ENCODE peak calls at places on chromosomes 6 and 20, in five cellular contexts. One of them, this sample, is unnamed.

GRCh38 chr6:74863968-74864367 is 341.9 kb downstream of the COL12A1 start:
- DNase-seq in suprapubic skin: no peak
- DNase-seq in HCT116: no peak
- DNase-seq in A549: no peak
- DNase-seq in mammary epithelial cell: no peak
- DNase-seq in this sample: no peak

GRCh38 chr6:166461821-166462460 is 79.2 kb upstream of the MPC1 start:
- DNase-seq in suprapubic skin: no peak
- DNase-seq in HCT116: no peak
- DNase-seq in A549: no peak
- DNase-seq in mammary epithelial cell: no peak
- DNase-seq in this sample: no peak

GRCh38 chr20:42779216-42779615 is 410.5 kb downstream of the PTPRT start:
- DNase-seq in suprapubic skin: no peak
- DNase-seq in HCT116: no peak
- DNase-seq in A549: no peak
- DNase-seq in mammary epithelial cell: no peak
- DNase-seq in this sample: no peak

GRCh38 chr6:70709826-70710225 is 42.1 kb downstream of the SMAP1 start:
- DNase-seq in suprapubic skin: no peak
- DNase-seq in HCT116: no peak
- DNase-seq in A549: peak; percentile 18
- DNase-seq in mammary epithelial cell: peak; percentile 76
- DNase-seq in this sample: peak; percentile 75

GRCh38 chr6:110589865-110590513 is 113.6 kb upstream of the SLC22A16 start:
- DNase-seq in suprapubic skin: no peak
- DNase-seq in HCT116: no peak
- DNase-seq in A549: no peak
- DNase-seq in mammary epithelial cell: no peak
- DNase-seq in this sample: no peak

GRCh38 chr20:50202677-50203076 is 12.0 kb downstream of the CEBPB start:
- DNase-seq in suprapubic skin: no peak
- DNase-seq in HCT116: no peak
- DNase-seq in A549: no peak
- DNase-seq in mammary epithelial cell: no peak
- DNase-seq in this sample: no peak

GRCh38 chr6:47134476-47135189 is 92.5 kb upstream of the ADGRF1 start:
- DNase-seq in suprapubic skin: no peak
- DNase-seq in HCT116: peak; percentile 88
- DNase-seq in A549: peak; percentile 94
- DNase-seq in mammary epithelial cell: peak; percentile 94
- DNase-seq in this sample: peak; percentile 46

GRCh38 chr20:37741560-37741959 is 47.7 kb downstream of the CTNNBL1 start:
- DNase-seq in suprapubic skin: no peak
- DNase-seq in HCT116: no peak
- DNase-seq in A549: peak; percentile 24
- DNase-seq in mammary epithelial cell: no peak
- DNase-seq in this sample: no peak

GRCh38 chr6:167401525-167402194 is 76.8 kb downstream of the TTLL2 start:
- DNase-seq in suprapubic skin: no peak
- DNase-seq in HCT116: no peak
- DNase-seq in A549: no peak
- DNase-seq in mammary epithelial cell: no peak
- DNase-seq in this sample: no peak

GRCh38 chr20:45311589-45312211 is 3.6 kb upstream of the MATN4 start:
- DNase-seq in suprapubic skin: no peak
- DNase-seq in HCT116: peak; percentile 47
- DNase-seq in A549: peak; percentile 75
- DNase-seq in mammary epithelial cell: no peak
- DNase-seq in this sample: no peak

GRCh38 chr20:341682-342081 is 5.2 kb upstream of the NRSN2 start:
- DNase-seq in suprapubic skin: no peak
- DNase-seq in HCT116: peak; percentile 94
- DNase-seq in A549: peak; percentile 95
- DNase-seq in mammary epithelial cell: peak; percentile 94
- DNase-seq in this sample: peak; percentile 86

DNA sequence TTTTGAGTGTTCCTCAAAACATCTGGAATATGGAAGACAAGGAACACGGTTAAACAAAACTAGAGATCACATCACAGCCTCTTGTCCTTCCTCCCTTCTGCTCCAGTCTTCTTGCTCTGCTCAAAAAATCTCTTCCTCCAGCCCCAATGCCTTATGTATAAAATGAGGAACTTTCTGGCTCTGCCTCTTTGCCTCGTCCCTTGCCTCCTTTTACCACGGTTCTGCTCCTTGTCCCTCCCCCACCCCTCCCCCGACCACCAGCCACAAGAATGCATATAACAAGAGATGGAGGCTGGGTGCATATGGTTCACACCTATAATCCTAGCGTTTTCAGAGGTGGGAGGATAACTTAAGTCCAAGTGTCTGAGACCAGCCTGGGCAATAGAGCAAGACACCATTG is 43.6 kb downstream of the PLAGL2 start:
- DNase-seq in suprapubic skin: no peak
- DNase-seq in HCT116: no peak
- DNase-seq in A549: no peak
- DNase-seq in mammary epithelial cell: no peak
- DNase-seq in this sample: no peak
- H3K27ac ChIP-seq in suprapubic skin: no peak overlapping the region
- H3K27ac ChIP-seq in HCT116: no peak overlapping the region
- H3K27ac ChIP-seq in A549: no peak overlapping the region
- H3K27ac ChIP-seq in mammary epithelial cell: no peak overlapping the region
- H3K27ac ChIP-seq in this sample: no peak overlapping the region

DNA sequence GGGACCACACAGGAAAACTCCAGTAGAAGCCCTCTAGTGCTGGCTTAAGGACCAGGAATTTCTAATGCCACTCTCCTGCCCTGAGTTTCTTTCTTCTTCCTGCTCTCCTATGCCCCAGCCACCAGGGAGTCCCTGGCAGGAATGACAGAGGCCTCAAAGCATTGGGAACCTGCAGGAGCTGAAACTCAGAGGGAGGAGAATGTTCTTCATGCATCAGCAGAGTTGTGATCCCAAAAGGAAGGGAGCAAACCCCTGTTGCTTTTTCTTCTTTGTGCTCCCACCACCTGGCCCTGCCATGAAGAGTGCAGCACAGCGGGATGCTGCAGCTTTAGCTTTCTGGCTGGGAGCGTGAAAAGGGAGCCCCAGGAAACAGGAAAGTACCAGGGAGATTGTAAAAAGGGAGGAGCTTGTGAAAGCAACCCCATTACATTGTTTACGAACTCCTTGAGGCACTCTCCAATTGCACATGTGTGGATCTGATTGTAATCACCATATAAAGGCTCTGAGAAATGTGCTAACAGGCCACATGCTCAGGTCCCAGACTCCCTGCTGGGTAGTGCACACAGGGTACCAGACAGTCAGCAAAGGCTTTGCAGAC is 34.7 kb upstream of the FKBP1A start:
- DNase-seq in suprapubic skin: no peak
- DNase-seq in HCT116: no peak
- DNase-seq in A549: no peak
- DNase-seq in mammary epithelial cell: no peak
- DNase-seq in this sample: peak; percentile 36
- H3K27ac ChIP-seq in suprapubic skin: no peak overlapping the region
- H3K27ac ChIP-seq in HCT116: no peak overlapping the region
- H3K27ac ChIP-seq in A549: no peak overlapping the region
- H3K27ac ChIP-seq in mammary epithelial cell: no peak overlapping the region
- H3K27ac ChIP-seq in this sample: no peak overlapping the region

DNA sequence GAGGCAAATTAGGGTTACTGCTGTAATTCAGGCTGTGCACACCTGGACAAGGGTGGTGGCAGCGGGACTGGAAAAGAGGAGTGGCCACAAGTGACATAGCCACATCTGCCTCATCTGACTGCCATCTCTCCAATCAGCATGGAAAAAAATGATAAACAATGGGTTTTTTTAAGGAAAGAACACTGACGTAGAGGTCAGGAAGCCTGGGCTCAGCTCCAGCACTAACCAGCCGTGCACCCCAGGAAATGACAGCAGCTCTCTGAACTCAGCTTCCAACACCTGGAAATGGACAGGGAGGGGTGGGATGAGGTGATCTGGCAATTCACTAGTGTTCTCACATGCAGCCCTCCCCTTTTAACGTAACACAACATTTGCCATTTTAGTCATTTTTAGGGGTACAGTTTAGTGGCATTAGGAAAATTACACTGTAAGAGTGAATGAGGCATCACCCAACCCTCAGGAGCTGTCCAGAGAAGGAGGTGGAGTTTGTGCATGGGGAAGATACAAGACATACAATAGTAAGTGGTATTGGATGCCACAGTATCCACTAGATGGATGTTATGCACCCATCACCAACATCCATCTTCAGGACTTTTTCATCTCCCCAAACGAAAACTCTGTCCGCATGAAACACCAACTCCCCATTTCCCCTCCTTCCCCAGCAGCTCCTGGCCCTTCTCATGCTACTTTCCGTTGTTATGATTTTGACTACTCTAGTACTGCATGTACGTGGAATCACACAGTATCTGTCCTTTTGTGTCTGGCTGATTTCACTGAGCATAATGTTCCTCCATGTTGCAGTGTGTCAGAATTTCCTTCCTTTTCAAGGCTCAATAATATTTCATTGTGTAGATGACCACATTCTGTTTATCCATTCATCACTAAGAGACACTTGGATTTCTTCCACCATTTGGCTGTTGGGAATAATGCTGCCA is 215.5 kb upstream of the ECI2 start:
- DNase-seq in suprapubic skin: no peak
- DNase-seq in HCT116: no peak
- DNase-seq in A549: no peak
- DNase-seq in mammary epithelial cell: peak; percentile 50
- DNase-seq in this sample: no peak
- H3K27ac ChIP-seq in suprapubic skin: no peak overlapping the region
- H3K27ac ChIP-seq in HCT116: no peak overlapping the region
- H3K27ac ChIP-seq in A549: peak overlapping the region; percentile 89
- H3K27ac ChIP-seq in mammary epithelial cell: peak overlapping the region; percentile 59
- H3K27ac ChIP-seq in this sample: peak overlapping the region; percentile 78

GRCh38 chr6:113631616-113632015 is 225.5 kb upstream of the MARCKS start:
- DNase-seq in suprapubic skin: no peak
- DNase-seq in HCT116: no peak
- DNase-seq in A549: no peak
- DNase-seq in mammary epithelial cell: peak; percentile 10
- DNase-seq in this sample: no peak
- H3K27ac ChIP-seq in suprapubic skin: peak overlapping the region; percentile 87
- H3K27ac ChIP-seq in HCT116: no peak overlapping the region
- H3K27ac ChIP-seq in A549: peak overlapping the region; percentile 69
- H3K27ac ChIP-seq in mammary epithelial cell: peak overlapping the region; percentile 96
- H3K27ac ChIP-seq in this sample: peak overlapping the region; percentile 99

DNA sequence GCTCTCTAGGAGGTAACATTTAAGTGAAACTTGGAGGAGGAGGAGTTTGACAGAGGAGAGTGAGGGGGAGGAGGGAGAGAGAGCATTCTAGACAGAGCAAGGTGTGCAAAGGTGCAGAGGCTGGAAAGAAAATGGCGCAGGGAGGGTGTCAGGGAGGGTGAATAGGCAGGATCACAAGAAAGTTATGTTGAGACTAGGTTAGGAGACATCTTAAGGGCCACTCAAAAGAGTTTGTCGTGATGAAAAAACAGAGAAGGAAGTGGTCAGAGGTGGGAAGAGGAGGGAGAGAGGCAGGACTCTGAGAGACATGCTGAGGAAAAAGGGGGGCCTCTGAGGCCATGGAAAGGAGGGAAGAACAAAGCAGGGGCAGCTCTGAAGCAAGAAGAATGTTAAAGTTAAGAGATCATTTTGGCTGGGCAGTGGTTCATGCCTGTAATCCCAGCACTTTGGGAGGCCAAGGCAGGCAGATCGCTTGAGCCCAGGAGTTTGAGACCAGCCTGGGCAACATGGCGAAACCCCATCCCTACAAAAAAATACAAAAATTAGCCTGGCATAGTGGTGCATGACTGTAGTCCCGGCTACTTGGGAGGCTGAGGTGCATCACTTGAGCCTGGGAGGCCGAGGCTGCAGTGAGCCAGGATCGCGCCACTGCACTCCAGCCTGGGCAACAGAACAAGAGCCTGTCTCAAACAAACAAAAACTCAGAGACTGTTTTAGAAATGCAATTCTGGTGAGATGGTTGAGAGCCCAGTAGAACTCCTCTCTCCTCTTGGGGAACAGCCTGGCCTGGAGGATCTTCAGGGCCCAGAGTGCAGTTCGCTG is 23.2 kb upstream of the FAM83C start:
- DNase-seq in suprapubic skin: no peak
- DNase-seq in HCT116: no peak
- DNase-seq in A549: no peak
- DNase-seq in mammary epithelial cell: no peak
- DNase-seq in this sample: no peak
- H3K27ac ChIP-seq in suprapubic skin: no peak overlapping the region
- H3K27ac ChIP-seq in HCT116: no peak overlapping the region
- H3K27ac ChIP-seq in A549: peak overlapping the region; percentile 32
- H3K27ac ChIP-seq in mammary epithelial cell: no peak overlapping the region
- H3K27ac ChIP-seq in this sample: no peak overlapping the region

DNA sequence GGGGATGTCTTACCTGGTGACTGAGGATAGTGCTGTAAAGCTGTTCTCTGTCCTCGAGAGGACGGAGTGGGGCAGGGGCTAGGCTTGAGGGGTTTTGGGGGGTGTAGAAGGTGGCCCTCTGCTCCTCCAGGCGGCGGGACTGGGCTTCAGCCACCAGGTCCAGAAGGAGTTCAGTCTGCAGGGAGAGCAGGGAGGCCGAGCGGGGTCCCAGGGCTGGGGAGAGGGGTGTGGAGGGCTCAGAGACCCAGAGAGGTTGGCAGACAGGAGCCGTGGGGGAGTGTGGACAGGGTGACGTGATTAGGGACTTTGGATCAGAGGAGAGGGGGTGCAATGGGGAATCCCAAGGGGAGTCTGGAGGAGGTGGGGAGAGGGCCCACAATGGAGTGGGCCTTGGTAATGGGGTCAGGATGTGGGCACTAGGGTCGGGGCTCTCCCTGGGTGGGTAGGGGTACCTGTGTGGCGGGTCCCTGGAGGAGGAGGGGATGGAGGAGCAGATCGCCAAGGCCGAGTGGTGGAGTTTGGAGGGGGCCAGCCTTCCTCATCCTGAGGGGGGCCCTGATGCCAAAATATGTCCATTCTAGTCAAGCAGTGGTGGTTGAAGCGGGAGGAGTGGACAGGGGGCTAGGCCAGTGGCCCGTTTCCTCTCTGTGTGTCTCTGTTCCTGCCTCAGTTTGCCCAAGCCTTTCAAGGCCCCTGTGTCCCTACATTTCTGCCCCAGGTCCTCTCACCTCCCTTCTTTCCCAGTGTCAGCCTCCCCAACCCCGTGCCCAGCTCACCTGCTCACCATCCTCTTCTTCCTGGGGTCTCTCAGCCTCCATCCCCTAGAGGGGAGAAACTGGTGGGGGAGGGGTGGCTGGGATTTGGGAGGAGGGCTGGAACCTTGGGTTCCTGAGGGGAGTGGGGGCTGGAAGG is 491 bp downstream of the GPSM3 start:
- DNase-seq in suprapubic skin: peak; percentile 67
- DNase-seq in HCT116: no peak
- DNase-seq in A549: no peak
- DNase-seq in mammary epithelial cell: no peak
- DNase-seq in this sample: no peak
- H3K27ac ChIP-seq in suprapubic skin: peak overlapping the region; percentile 89
- H3K27ac ChIP-seq in HCT116: no peak overlapping the region
- H3K27ac ChIP-seq in A549: peak overlapping the region; percentile 30
- H3K27ac ChIP-seq in mammary epithelial cell: no peak overlapping the region
- H3K27ac ChIP-seq in this sample: no peak overlapping the region

GRCh38 chr6:68709091-68709490 is 74.0 kb downstream of the ADGRB3 start:
- DNase-seq in suprapubic skin: no peak
- DNase-seq in HCT116: no peak
- DNase-seq in A549: no peak
- DNase-seq in mammary epithelial cell: no peak
- DNase-seq in this sample: no peak
- H3K27ac ChIP-seq in suprapubic skin: no peak overlapping the region
- H3K27ac ChIP-seq in HCT116: no peak overlapping the region
- H3K27ac ChIP-seq in A549: no peak overlapping the region
- H3K27ac ChIP-seq in mammary epithelial cell: no peak overlapping the region
- H3K27ac ChIP-seq in this sample: no peak overlapping the region

GRCh38 chr20:63527184-63527583 is 6.6 kb downstream of the PPDPF start:
- DNase-seq in suprapubic skin: no peak
- DNase-seq in HCT116: no peak
- DNase-seq in A549: no peak
- DNase-seq in mammary epithelial cell: no peak
- DNase-seq in this sample: no peak
- H3K27ac ChIP-seq in suprapubic skin: no peak overlapping the region
- H3K27ac ChIP-seq in HCT116: no peak overlapping the region
- H3K27ac ChIP-seq in A549: no peak overlapping the region
- H3K27ac ChIP-seq in mammary epithelial cell: no peak overlapping the region
- H3K27ac ChIP-seq in this sample: no peak overlapping the region